ENCODE peak calls at places on chromosome 7, in five cellular contexts. K is PC-9; I is upper lobe of right lung; U is CD8-positive, alpha-beta memory T cell; R is fibroblast of lung. C is an unnamed sample.

GRCh38 chr7:38656976-38657375 is 25.8 kb upstream of the AMPH start:
- DNase-seq in K (no peak), I (no peak), U (no peak), R (no peak), C (no peak)

GRCh38 chr7:90563286-90563685 is 32.8 kb upstream of the CDK14 start:
- DNase-seq in K (no peak), I (no peak), U (no peak), R (no peak), C (no peak)

GRCh38 chr7:78178319-78178718 is 379.7 kb downstream of the PHTF2 start:
- DNase-seq in K (no peak), I (no peak), U (no peak), R (peak; percentile 55), C (no peak)

GRCh38 chr7:128422856-128423255 is 13.1 kb upstream of the IMPDH1 start:
- DNase-seq in K (no peak), I (no peak), U (no peak), R (no peak), C (no peak)

GRCh38 chr7:92875171-92875570 is 38.8 kb upstream of the CDK6 start:
- DNase-seq in K (no peak), I (no peak), U (no peak), R (no peak), C (no peak)

GRCh38 chr7:116438274-116438673 is 61.3 kb upstream of the CAV2 start:
- DNase-seq in K (no peak), I (no peak), U (no peak), R (peak; percentile 34), C (no peak)

GRCh38 chr7:4787947-4788626 is 12.7 kb downstream of the AP5Z1 start:
- DNase-seq in K (no peak), I (no peak), U (no peak), R (no peak), C (no peak)

GRCh38 chr7:117796889-117797288 is 76.4 kb downstream of the CTTNBP2 start:
- DNase-seq in K (no peak), I (no peak), U (no peak), R (no peak), C (no peak)

GRCh38 chr7:155224116-155224811 is 73.4 kb upstream of the INSIG1 start:
- DNase-seq in K (no peak), I (no peak), U (no peak), R (no peak), C (no peak)

GRCh38 chr7:31695856-31696255 is 8.8 kb downstream of the PPP1R17 start:
- DNase-seq in K (no peak), I (no peak), U (no peak), R (no peak), C (no peak)

GRCh38 chr7:1242129-1242572 is 9.5 kb downstream of the UNCX start:
- DNase-seq in K (no peak), I (no peak), U (no peak), R (no peak), C (no peak)

GRCh38 chr7:1240296-1240820 is 7.7 kb downstream of the UNCX start:
- DNase-seq in K (no peak), I (no peak), U (no peak), R (no peak), C (no peak)

GRCh38 chr7:1241510-1242128 is 8.9 kb downstream of the UNCX start:
- DNase-seq in K (no peak), I (no peak), U (no peak), R (no peak), C (no peak)

GRCh38 chr7:1239455-1240295 is 7.0 kb downstream of the UNCX start:
- DNase-seq in K (no peak), I (no peak), U (no peak), R (no peak), C (no peak)

DNA sequence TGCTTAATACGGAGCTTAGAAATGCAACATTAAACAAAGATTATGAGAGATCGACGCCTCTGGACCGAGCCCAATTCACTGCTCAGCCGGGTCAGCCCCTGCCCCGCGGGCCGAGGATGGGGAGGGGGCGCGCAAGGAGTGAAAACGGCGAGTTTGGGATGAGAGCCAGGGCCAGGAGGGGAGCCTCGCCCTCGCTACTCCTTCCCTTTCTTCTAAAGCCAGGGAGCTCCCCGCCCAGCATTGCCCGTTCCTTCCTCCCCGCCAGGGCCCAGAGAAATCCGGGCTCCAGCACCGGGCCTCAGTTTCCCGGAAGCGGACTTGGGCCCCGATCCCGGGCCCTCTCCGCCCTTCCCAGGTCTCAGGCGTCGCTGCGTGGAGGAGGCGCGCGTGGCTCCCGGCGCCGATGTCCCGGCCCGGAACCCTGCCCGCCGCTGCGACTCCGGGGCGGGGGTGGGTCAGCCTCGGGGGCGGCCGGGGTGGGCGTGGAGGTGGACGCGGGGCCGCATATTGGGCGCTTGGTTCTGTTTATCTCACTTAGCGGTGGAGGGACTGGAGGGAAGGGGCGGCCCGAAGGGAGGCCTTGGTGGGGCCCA is 8.3 kb downstream of the UNCX start:
- DNase-seq in K (no peak), I (no peak), U (no peak), R (no peak), C (no peak)
- H3K4me1 ChIP-seq in K (peaks cover 7% of the 10 kb centered on the region), I (peaks cover 5% of the 10 kb centered on the region), U (peaks cover 4% of the 10 kb centered on the region), R (no peaks in the 10 kb centered on the region), C (no peaks in the 10 kb centered on the region)

DNA sequence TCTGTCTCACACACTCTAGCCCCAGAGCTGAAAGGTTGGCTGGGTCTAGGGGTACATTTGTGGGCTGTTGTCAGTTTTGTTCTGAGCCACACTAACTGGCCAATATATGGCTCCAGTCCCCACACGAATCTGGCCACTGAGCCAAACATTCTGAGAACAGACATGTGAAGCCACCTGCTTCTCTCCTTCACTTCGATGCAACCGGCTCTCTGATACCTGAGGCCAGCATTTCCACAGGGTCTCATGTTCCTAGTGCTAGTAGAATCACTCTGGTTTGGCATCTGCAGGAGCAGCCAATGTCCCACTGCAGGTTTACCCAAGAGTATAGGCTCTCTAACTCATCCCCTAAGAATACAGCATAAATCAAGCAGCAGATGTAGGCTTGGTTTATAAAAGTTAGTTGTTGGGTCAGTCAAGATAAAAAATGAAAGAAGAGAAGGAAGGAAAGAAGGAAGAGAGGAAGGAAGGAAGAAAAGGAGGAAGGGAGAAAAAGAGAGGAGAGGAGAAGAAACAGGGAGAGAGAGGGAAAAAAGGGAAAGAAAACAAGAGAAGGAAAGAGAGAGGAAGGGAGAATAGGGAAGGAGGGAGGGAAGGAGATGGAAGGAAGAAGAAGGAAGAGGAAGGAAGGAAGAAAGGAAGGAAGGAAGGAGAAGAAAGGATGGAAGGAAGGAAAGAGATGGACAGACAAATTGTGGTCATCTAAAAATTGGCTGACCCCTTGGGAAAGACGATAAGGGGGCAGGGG is 75.1 kb downstream of the STRA8 start:
- DNase-seq in K (peak; percentile 6), I (no peak), U (no peak), R (no peak), C (no peak)
- H3K4me1 ChIP-seq in K (no peaks in the 10 kb centered on the region), I (no peaks in the 10 kb centered on the region), U (no peaks in the 10 kb centered on the region), R (no peaks in the 10 kb centered on the region), C (no peaks in the 10 kb centered on the region)

DNA sequence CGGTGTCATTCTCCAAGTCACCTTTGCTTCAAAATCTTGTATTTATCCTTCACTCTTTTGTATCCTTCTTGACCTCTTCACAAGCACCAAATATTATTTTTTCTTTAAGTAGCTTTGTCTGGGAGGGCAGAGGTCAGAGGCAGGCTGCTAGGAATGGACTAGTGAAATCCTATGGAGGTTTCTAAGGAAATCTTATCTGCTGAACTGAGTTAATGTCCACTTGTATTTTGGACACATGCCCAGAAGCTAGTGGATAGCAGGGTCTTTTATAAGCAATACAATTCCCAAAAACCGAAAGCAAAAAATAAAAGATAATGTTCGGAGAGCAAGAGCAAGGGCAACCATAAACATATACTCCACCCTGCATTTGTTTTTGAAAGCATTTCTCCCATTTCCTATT is 328.4 kb upstream of the LRRN3 start:
- DNase-seq in K (no peak), I (no peak), U (no peak), R (peak; percentile 42), C (no peak)
- H3K4me1 ChIP-seq in K (peaks cover 36% of the 10 kb centered on the region), I (no peaks in the 10 kb centered on the region), U (no peaks in the 10 kb centered on the region), R (no peaks in the 10 kb centered on the region), C (no peaks in the 10 kb centered on the region)

DNA sequence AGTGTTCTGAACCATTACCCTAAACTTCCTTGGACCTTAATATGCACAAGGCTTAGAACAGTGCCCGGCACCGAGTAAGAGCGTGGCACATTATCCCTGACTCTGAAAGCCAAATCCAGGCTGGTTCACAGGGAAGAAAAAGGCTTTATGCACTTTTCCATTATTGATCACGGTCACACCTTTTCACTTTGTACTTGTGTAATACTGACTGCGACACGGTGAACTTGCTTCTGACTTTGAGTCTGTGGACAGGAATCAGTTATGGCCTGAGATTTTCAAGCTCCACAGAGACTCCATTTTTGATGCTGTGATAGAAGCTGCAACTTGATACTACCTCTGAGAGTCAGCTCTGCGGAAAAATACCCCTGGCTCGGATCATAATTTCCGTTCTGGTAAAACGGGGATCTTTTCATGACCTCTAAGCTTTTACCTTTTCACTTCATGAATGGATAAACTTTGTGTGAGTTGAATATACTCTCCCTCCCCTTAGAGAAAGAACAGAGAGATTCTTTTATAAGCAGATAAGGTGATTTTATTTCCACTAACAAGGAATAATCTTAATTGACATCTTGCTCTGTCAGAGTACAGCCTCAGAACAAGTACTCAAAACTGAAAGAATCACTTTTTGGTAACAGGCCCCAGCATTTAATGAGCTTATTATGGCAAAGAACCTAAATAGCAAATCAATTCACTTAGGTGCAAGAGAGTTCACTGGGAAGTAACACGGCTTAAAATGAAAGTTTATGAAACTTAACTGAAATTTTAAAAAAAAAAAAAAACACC is 88.8 kb downstream of the ELMO1 start:
- DNase-seq in K (no peak), I (no peak), U (no peak), R (no peak), C (no peak)
- H3K4me1 ChIP-seq in K (no peaks in the 10 kb centered on the region), I (peaks cover 14% of the 10 kb centered on the region), U (peaks cover 47% of the 10 kb centered on the region), R (no peaks in the 10 kb centered on the region), C (no peaks in the 10 kb centered on the region)

DNA sequence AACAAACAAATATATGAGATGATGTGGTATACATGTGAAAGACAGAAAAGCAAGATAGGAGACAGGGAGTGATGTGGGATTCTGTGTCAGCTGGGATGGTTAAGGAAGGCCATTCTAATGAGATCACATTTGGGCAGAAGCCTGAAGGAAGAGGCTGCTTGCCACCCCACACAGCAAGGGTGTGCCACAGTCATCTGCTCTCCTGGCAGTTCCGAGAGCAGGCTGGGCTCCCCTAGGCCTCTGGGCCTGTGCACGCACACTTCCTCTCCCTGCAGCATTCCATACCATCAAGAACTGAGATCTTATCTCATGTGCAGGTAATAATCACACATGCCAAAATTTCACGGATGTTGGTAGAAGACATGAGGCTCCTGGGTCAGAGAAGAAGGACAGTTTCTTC is 43.1 kb downstream of the SYPL1 start:
- DNase-seq in K (peak; percentile 68), I (no peak), U (no peak), R (no peak), C (no peak)
- H3K4me1 ChIP-seq in K (peaks cover 83% of the 10 kb centered on the region), I (peaks cover 63% of the 10 kb centered on the region), U (peaks cover 37% of the 10 kb centered on the region), R (peaks cover 8% of the 10 kb centered on the region), C (peaks cover 14% of the 10 kb centered on the region)

C was measured in SJSA1.